ENCODE peak calls at places on chromosomes 4 and X, in four cellular contexts. R is CD8-positive, alpha-beta T cell; S is suprapubic skin; Z is GM23248. L is an unnamed sample.

GRCh38 chr4:183256756-183257385 is 63.2 kb downstream of the CLDN22 start:
- DNase-seq in R (peak; percentile 36), S (no peak), Z (peak; percentile 75), L (peak; percentile 62)

GRCh38 chrX:63128509-63128908 is 222.6 kb downstream of the SPIN4 start:
- DNase-seq in R (peak; percentile 14), S (no peak), Z (peak; percentile 33), L (no peak)

GRCh38 chr4:112296949-112297483 is at the start of gene ALPK1:
- DNase-seq in R (no peak), S (no peak), Z (peak; percentile 92), L (no peak)

GRCh38 chr4:22677780-22678179 is 15.0 kb upstream of the GBA3 start:
- DNase-seq in R (no peak), S (no peak), Z (no peak), L (no peak)

GRCh38 chrX:103628386-103629290 is at the start of gene TCEAL1:
- DNase-seq in R (peak; percentile 37), S (peak; percentile 75), Z (peak; percentile 63), L (peak; percentile 86)

GRCh38 chr4:56698329-56698728 is 17.2 kb upstream of the HOPX start:
- DNase-seq in R (no peak), S (no peak), Z (peak; percentile 7), L (no peak)

GRCh38 chrX:141857479-141857878 is 19.4 kb downstream of the MAGEC3 start:
- DNase-seq in R (no peak), S (no peak), Z (no peak), L (no peak)

GRCh38 chr4:121726642-121727268 is 30.0 kb upstream of the ANXA5 start:
- DNase-seq in R (peak; percentile 4), S (no peak), Z (peak; percentile 76), L (no peak)

GRCh38 chr4:103207673-103208072 is 9.5 kb upstream of the CENPE start:
- DNase-seq in R (no peak), S (no peak), Z (no peak), L (no peak)

GRCh38 chr4:139919513-139919912 is 234.5 kb downstream of the MAML3 start:
- DNase-seq in R (no peak), S (no peak), Z (peak; percentile 70), L (no peak)

GRCh38 chr4:153223418-153223792 is 19.2 kb downstream of the TRIM2 start:
- DNase-seq in R (no peak), S (no peak), Z (peak; percentile 47), L (no peak)

GRCh38 chr4:98510757-98511517 is 147.5 kb downstream of the TSPAN5 start:
- DNase-seq in R (no peak), S (no peak), Z (peak; percentile 89), L (no peak)

GRCh38 chr4:74283614-74284013 is 24.7 kb upstream of the EPGN start:
- DNase-seq in R (no peak), S (no peak), Z (peak; percentile 84), L (no peak)

GRCh38 chrX:86379209-86379608 is 231.0 kb downstream of the DACH2 start:
- DNase-seq in R (no peak), S (no peak), Z (no peak), L (no peak)

GRCh38 chr4:53981573-53981972 is 82.8 kb downstream of the CHIC2 start:
- DNase-seq in R (no peak), S (no peak), Z (peak; percentile 70), L (no peak)

GRCh38 chrX:7252013-7252610 is 104.2 kb upstream of the PUDP start:
- DNase-seq in R (no peak), S (no peak), Z (no peak), L (no peak)

GRCh38 chr4:7195546-7196282 is 3.4 kb downstream of the SORCS2 start:
- DNase-seq in R (no peak), S (peak; percentile 41), Z (peak; percentile 37), L (no peak)

GRCh38 chrX:26851981-26852380 is 611.2 kb downstream of the PPP4R3C start:
- DNase-seq in R (no peak), S (no peak), Z (peak; percentile 54), L (no peak)

GRCh38 chr4:99856166-99856565 is 38.1 kb downstream of the LAMTOR3 start:
- DNase-seq in R (no peak), S (no peak), Z (peak; percentile 73), L (no peak)

GRCh38 chr4:159206427-159206871 is 103.6 kb downstream of the RAPGEF2 start:
- DNase-seq in R (no peak), S (no peak), Z (no peak), L (no peak)

GRCh38 chrX:134732152-134732551 is 73.9 kb upstream of the PLAC1 start:
- DNase-seq in R (no peak), S (no peak), Z (no peak), L (no peak)

GRCh38 chr4:102736636-102737549 is 23.9 kb downstream of the MANBA start:
- DNase-seq in R (no peak), S (no peak), Z (no peak), L (no peak)

GRCh38 chr4:19776021-19776459 is 475.7 kb upstream of the SLIT2 start:
- DNase-seq in R (no peak), S (no peak), Z (peak; percentile 89), L (no peak)

GRCh38 chr4:7067523-7068278 is at the start of gene GRPEL1:
- DNase-seq in R (peak; percentile 100), S (peak; percentile 84), Z (peak; percentile 99), L (peak; percentile 100)

GRCh38 chr4:159220353-159220752 is 117.5 kb downstream of the RAPGEF2 start:
- DNase-seq in R (no peak), S (no peak), Z (no peak), L (no peak)

GRCh38 chrX:119041175-119041574 is 31.6 kb upstream of the CT47C1 start:
- DNase-seq in R (no peak), S (no peak), Z (peak; percentile 83), L (peak; percentile 68)

GRCh38 chrX:10327651-10328050 is 170.9 kb downstream of the CLCN4 start:
- DNase-seq in R (no peak), S (no peak), Z (no peak), L (no peak)

GRCh38 chrX:91435465-91435864 is 826 bp downstream of the PABPC5 start:
- DNase-seq in R (no peak), S (no peak), Z (peak; percentile 29), L (peak; percentile 37)

GRCh38 chr4:128510850-128511249 is 223.2 kb upstream of the PGRMC2 start:
- DNase-seq in R (no peak), S (no peak), Z (no peak), L (no peak)

GRCh38 chrX:135596495-135596894 is 76.0 kb downstream of the INTS6L start:
- DNase-seq in R (peak; percentile 43), S (no peak), Z (peak; percentile 59), L (peak; percentile 22)

GRCh38 chrX:153870791-153871360 is 15.1 kb downstream of the L1CAM start:
- DNase-seq in R (no peak), S (no peak), Z (no peak), L (no peak)

GRCh38 chr4:41660350-41660749 is 88.2 kb downstream of the PHOX2B start:
- DNase-seq in R (no peak), S (no peak), Z (no peak), L (no peak)

GRCh38 chrX:51892921-51893745 is at the start of gene MAGED1:
- DNase-seq in R (peak; percentile 71), S (peak; percentile 90), Z (peak; percentile 92), L (peak; percentile 95)

GRCh38 chr4:162234595-162234994 is 70.8 kb upstream of the FSTL5 start:
- DNase-seq in R (no peak), S (no peak), Z (no peak), L (no peak)

GRCh38 chrX:109826954-109827708 is 94.1 kb upstream of the ACSL4 start:
- DNase-seq in R (no peak), S (no peak), Z (peak; percentile 81), L (no peak)

GRCh38 chrX:47587906-47588735 is 5.9 kb downstream of the TIMP1 start:
- DNase-seq in R (no peak), S (no peak), Z (no peak), L (no peak)

GRCh38 chrX:39753296-39753996 is 344.3 kb downstream of the BCOR start:
- DNase-seq in R (no peak), S (no peak), Z (no peak), L (no peak)
- H3K9me3 ChIP-seq in R (no peaks in the 10 kb centered on the region), S (no peaks in the 10 kb centered on the region), Z (no peaks in the 10 kb centered on the region), L (no peaks in the 10 kb centered on the region)

DNA sequence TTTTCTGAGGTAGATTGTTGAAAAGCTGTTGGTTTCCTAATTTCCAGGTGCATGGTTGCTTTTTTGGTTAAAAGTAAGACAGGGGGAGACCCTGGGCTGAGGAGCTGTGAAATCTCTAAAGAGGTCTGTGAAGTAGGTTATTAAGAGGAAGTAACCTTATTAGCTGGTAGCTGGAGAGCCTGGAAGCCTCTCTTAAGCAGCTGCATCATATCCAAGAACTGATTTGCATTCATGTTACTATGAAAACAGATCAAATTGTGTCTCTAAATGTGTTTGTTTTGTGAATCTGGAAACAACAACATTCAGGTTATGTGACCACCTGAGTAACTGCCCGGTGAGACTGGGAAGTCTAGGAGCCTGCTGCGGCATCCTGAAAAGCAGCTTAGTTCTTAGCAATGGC is 54.1 kb downstream of the ARHGAP10 start:
- DNase-seq in R (no peak), S (no peak), Z (no peak), L (no peak)
- H3K4me1 ChIP-seq in R (no peaks in the 10 kb centered on the region), S (peaks cover 55% of the 10 kb centered on the region), Z (peaks cover 48% of the 10 kb centered on the region), L (peaks cover 13% of the 10 kb centered on the region)

GRCh38 chr4:86300516-86300915 is 59.3 kb downstream of the MAPK10 start:
- DNase-seq in R (no peak), S (no peak), Z (no peak), L (no peak)
- H3K9me3 ChIP-seq in R (no peaks in the 10 kb centered on the region), S (no peaks in the 10 kb centered on the region), Z (peaks cover 6% of the 10 kb centered on the region), L (no peaks in the 10 kb centered on the region)

DNA sequence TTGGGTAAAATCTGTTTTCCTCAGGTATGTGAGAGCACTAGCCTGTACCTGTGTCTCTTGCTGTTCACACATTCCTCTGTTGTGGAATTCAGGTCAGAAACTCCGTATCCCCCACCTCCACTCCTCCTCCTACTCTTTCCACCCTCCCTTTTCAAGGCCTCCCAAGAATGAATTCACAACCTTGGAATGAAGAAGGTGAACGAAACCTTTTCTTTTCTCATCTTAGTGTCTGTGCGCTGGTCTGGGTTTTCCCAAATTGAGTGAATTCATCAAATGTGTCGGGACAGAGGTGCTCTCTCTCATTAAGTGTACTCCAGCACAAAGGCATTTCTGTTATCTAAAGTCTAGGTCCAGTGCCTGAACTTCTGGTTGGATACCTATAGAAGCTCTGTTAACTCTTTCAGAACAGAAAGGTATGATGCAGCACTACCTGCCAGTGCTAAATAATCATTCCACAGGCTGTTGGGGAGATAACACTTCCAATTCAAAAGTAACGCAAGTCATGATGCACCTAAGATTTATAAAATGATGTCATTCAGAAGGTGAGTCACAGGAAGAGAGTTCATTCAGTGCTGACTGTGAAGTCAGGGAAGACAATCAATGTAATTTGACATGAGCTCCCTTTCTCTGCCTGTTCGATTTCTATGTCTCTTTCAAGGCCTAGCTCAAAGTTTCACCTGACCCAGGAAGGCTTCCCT is 41.9 kb downstream of the COL4A6 start:
- DNase-seq in R (no peak), S (no peak), Z (peak; percentile 36), L (no peak)
- H3K4me1 ChIP-seq in R (no peaks in the 10 kb centered on the region), S (no peaks in the 10 kb centered on the region), Z (peaks cover 42% of the 10 kb centered on the region), L (no peaks in the 10 kb centered on the region)